ENCODE peak calls at places on chromosomes 5 and 9, in four cellular contexts. X is cardiac muscle cell, G is adipocyte, A is WERI-Rb-1. J is an unnamed sample. For H3K36me3, the result is how much of the 10 kb centered on the place peaks cover.

GRCh38 chr5:42852826-42853225 is 41.1 kb upstream of the SELENOP start:
- DNase-seq in X (no peak), G (no peak), A (no peak), J (no peak)

GRCh38 chr5:114411380-114411931 is 49.6 kb downstream of the KCNN2 start:
- DNase-seq in X (no peak), G (no peak), A (no peak), J (no peak)

GRCh38 chr9:32877103-32877502 is 93.8 kb downstream of the TMEM215 start:
- DNase-seq in X (peak), G (no peak), A (no peak), J (peak)

GRCh38 chr5:112228672-112229071 is 190.4 kb downstream of the EPB41L4A start:
- DNase-seq in X (peak), G (peak), A (no peak), J (peak)

GRCh38 chr9:128927731-128928411 is 7.1 kb downstream of the PHYHD1 start:
- DNase-seq in X (peak), G (peak), A (peak), J (peak)

GRCh38 chr9:78606011-78606410 is 309.1 kb downstream of the PSAT1 start:
- DNase-seq in X (no peak), G (no peak), A (no peak), J (no peak)

GRCh38 chr5:179762079-179762780 is 29.6 kb downstream of the MAML1 start:
- DNase-seq in X (no peak), G (no peak), A (no peak), J (peak)

GRCh38 chr5:172421020-172421419 is 33.3 kb downstream of the SH3PXD2B start:
- DNase-seq in X (no peak), G (no peak), A (no peak), J (no peak)

GRCh38 chr9:79579624-79580023 is 7.9 kb downstream of the TLE4 start:
- DNase-seq in X (no peak), G (no peak), A (no peak), J (no peak)

GRCh38 chr5:163134061-163134460 is 303.3 kb upstream of the CCNG1 start:
- DNase-seq in X (no peak), G (no peak), A (no peak), J (no peak)

GRCh38 chr5:151810449-151810848 is 38.7 kb downstream of the G3BP1 start:
- DNase-seq in X (no peak), G (no peak), A (no peak), J (no peak)

GRCh38 chr9:76716270-76716669 is 48.0 kb upstream of the PCA3 start:
- DNase-seq in X (no peak), G (no peak), A (no peak), J (no peak)

GRCh38 chr9:91558879-91559278 is 135.2 kb upstream of the NFIL3 start:
- DNase-seq in X (no peak), G (peak), A (no peak), J (no peak)

GRCh38 chr9:101476576-101477208 is 41.1 kb upstream of the ALDOB start:
- DNase-seq in X (no peak), G (no peak), A (no peak), J (no peak)

GRCh38 chr5:114789773-114790402 is 379.8 kb downstream of the TRIM36 start:
- DNase-seq in X (peak), G (peak), A (no peak), J (no peak)

GRCh38 chr9:78826521-78826920 is 529.6 kb downstream of the PSAT1 start:
- DNase-seq in X (no peak), G (no peak), A (no peak), J (no peak)

GRCh38 chr5:160555836-160556660 is 134.4 kb downstream of the PTTG1 start:
- DNase-seq in X (no peak), G (no peak), A (no peak), J (no peak)

GRCh38 chr5:34542818-34543217 is 113.3 kb upstream of the RAI14 start:
- DNase-seq in X (no peak), G (no peak), A (no peak), J (no peak)

GRCh38 chr9:130872912-130873503 is 23.6 kb downstream of the QRFP start:
- DNase-seq in X (no peak), G (no peak), A (no peak), J (no peak)

GRCh38 chr5:81016116-81016515 is 56.0 kb downstream of the RASGRF2 start:
- DNase-seq in X (no peak), G (no peak), A (no peak), J (no peak)

GRCh38 chr9:122347348-122348287 is 23.2 kb upstream of the PTGS1 start:
- DNase-seq in X (no peak), G (peak), A (no peak), J (no peak)

GRCh38 chr5:133408322-133408721 is 204.0 kb downstream of the FSTL4 start:
- DNase-seq in X (no peak), G (no peak), A (no peak), J (no peak)

GRCh38 chr5:171953860-171954701 is 52.4 kb downstream of the FBXW11 start:
- DNase-seq in X (peak), G (peak), A (no peak), J (no peak)

GRCh38 chr5:149265559-149265958 is 6.1 kb upstream of the AFAP1L1 start:
- DNase-seq in X (peak), G (peak), A (no peak), J (peak)

GRCh38 chr9:17653947-17654346 is 75.1 kb downstream of the SH3GL2 start:
- DNase-seq in X (no peak), G (no peak), A (no peak), J (no peak)

GRCh38 chr5:72178910-72179815 is 71.9 kb downstream of the MAP1B start:
- DNase-seq in X (no peak), G (peak), A (no peak), J (peak)

DNA sequence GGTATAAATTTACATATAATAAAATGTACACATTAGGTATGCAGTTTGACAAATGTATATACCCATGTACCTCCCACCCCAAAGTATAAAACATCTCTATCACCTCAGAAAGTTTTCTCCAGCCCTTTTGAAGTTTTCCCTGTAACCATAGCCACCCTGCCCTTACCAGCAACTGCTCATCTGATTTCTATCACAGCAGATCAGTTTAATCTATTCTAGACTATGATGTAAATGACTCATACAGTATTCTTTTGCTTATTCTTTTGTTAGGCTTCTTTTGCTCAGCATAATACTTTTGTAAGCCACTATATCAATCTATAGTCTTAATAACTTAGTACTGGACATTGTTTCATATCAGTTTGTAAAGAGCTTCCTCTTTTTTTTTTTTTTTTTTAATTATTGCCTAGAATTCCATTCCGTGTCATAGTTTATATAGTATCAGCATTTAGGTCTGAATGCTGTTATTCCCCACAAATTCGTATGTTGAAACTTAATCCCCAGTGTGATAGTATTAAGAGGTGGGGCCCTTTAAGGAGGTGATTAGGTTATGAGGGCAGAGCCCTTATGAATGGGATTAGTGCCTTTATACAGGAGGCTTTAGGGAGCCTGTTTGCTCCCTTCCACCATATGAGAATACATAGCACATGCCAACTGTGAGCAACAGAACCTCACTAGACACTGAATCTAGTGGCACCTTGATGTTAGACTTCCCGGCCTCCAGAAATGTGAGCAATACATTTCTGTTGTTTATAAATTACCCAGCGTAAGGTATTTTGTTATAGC is 20.3 kb downstream of the MELK start:
- DNase-seq in X (no peak), G (no peak), A (no peak), J (no peak)
- H3K36me3 ChIP-seq in X (under half), G (under half), A (half or more), J (half or more)

DNA sequence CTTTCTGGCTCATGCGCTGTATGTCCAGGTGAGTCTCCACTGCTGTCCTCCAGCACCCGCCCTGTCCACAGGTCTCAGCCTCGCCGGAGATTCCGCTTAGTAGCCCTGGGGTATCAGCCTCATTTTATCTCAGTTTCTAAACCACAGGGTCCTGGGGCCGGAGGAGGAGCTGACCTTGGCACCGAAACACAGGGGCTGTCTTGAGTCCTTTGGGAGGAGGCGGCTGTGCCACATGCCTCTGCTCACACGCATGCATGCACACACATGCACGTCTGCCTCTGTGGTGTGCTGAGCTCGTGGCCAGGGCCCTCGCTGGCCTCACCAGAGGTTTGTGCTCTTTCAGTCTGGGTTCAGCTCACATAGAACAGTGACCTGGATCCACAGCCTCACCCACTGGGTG is 23.3 kb downstream of the TRIP13 start:
- DNase-seq in X (no peak), G (no peak), A (no peak), J (no peak)
- H3K36me3 ChIP-seq in X (under half), G (under half), A (under half), J (under half)

GRCh38 chr9:127430415-127430814 is 6.2 kb downstream of the ZNF79 start:
- DNase-seq in X (no peak), G (no peak), A (no peak), J (no peak)
- H3K36me3 ChIP-seq in X (under half), G (half or more), A (half or more), J (under half)

GRCh38 chr5:1502046-1502736 is 21.6 kb downstream of the LPCAT1 start:
- DNase-seq in X (no peak), G (no peak), A (no peak), J (no peak)
- H3K36me3 ChIP-seq in X (under half), G (under half), A (under half), J (under half)

DNA sequence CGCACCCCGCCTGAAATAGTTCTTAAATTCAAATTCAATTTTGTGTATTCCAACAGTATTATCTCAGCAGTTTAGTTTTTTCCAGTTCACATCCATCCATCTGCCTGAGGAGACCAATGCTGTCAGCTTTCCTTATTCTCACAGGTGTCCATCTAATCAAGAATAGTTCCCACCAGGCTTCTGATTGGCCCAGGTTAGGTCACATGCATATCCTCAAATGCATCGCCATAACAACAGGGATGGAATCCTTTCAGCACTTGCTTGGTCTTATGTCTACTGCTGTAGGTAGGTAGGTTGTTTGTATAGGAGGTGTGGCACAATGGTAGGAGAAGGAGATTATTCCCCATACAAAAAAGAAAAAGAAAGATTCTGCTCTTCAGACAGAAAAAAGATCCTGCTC is 91.2 kb downstream of the UBE2R2 start:
- DNase-seq in X (no peak), G (no peak), A (no peak), J (no peak)
- H3K36me3 ChIP-seq in X (under half), G (under half), A (under half), J (under half)

GRCh38 chr5:136031713-136032112 is 2.9 kb downstream of the TGFBI start:
- DNase-seq in X (no peak), G (peak), A (no peak), J (no peak)

GRCh38 chr5:136028782-136029742 is at the start of gene TGFBI:
- DNase-seq in X (peak), G (peak), A (peak), J (no peak)

GRCh38 chr5:136032564-136032963 is 3.8 kb downstream of the TGFBI start:
- DNase-seq in X (no peak), G (peak), A (no peak), J (no peak)

GRCh38 chr5:136030252-136030651 is 1.5 kb downstream of the TGFBI start:
- DNase-seq in X (no peak), G (no peak), A (no peak), J (no peak)

DNA sequence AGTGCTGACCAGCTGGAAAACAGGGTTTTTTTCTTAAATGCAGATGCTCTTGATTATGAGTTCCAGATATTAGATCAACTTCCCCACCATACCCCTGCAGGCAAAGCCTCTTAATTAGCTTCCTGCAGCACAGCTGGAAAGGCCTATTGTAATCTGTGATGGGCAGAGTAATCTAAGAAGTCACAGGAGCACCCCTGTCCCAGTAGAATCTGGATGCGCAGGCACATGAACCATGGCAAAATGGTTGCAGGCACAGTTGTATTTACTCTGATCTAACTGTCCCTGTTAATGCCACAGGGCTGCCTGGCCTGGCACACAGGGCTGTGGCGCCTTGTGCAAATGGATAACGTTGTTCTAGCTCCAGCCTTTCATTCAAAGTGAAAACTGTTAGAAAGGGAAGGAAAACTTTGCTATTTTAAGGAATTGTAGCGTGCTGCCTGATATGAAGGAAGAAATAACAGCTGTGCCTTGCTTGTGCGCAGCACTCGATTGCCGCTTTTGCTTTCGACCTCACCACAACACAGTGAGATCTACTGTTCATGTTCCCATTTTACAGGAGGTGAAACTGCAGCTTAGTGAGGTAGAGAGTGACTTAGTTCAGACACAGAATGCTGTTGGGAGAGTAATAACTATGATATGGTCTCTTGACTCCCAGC is 2.3 kb downstream of the TGFBI start:
- DNase-seq in X (no peak), G (peak), A (no peak), J (peak)
- H3K36me3 ChIP-seq in X (under half), G (under half), A (under half), J (under half)

GRCh38 chr9:121153642-121154041 is 48.0 kb downstream of the RAB14 start:
- DNase-seq in X (no peak), G (no peak), A (no peak), J (no peak)
- H3K36me3 ChIP-seq in X (under half), G (under half), A (half or more), J (half or more)